ENCODE peak calls at places on chromosomes 12 and 14, in seven cellular contexts. N is NAMALWA; X is HEK293T; H is activated CD8-positive, alpha-beta memory T cell treated with anti-CD3 and anti-CD28 coated beads for 24 hours; A is NCI-H510A treated with DMSO at 0.1 percent for 48 hours; T is stimulated activated CD4-positive, alpha-beta T cell treated with anti-CD3 and anti-CD28 coated beads, TNF-alpha, amount 100 ng/mL, for 1 hour; W is GM13977. V is an unnamed sample.

GRCh38 chr12:63151061-63151897 is at the start of gene AVPR1A:
- DNase-seq in A (peak), W (no peak), N (no peak), H (peak), X (peak), T (no peak), V (no peak)

GRCh38 chr14:93114068-93114710 is 1.5 kb downstream of the ITPK1 start:
- DNase-seq in X (no peak), T (no peak), H (peak), W (peak), N (peak), A (no peak), V (peak)

GRCh38 chr14:76977793-76978730 is 50.4 kb downstream of the IRF2BPL start:
- DNase-seq in X (no peak), A (peak), T (peak), W (peak), N (peak), H (peak), V (no peak)

GRCh38 chr14:69574266-69574953 is at the start of gene CCDC177:
- DNase-seq in A (peak), H (peak), N (peak), W (peak), T (peak), X (peak), V (peak)

GRCh38 chr12:68393398-68393797 is 61.2 kb upstream of the MDM1 start:
- DNase-seq in T (no peak), H (no peak), X (no peak), N (no peak), W (no peak), A (no peak), V (peak)

GRCh38 chr14:70708717-70709570 is 67.2 kb downstream of the TTC9 start:
- DNase-seq in N (no peak), W (no peak), H (no peak), A (peak), T (no peak), X (no peak), V (no peak)

GRCh38 chr14:106556665-106557289 is 1030.4 kb downstream of the TMEM121 start:
- DNase-seq in T (peak), W (peak), X (peak), A (peak), H (peak), N (peak), V (no peak)

GRCh38 chr14:97709552-97709951 is 912.4 kb downstream of the VRK1 start:
- DNase-seq in T (no peak), H (no peak), X (no peak), N (no peak), A (no peak), W (no peak), V (no peak)

GRCh38 chr14:30331030-30331429 is 227.9 kb upstream of the G2E3 start:
- DNase-seq in H (no peak), N (no peak), T (no peak), X (no peak), A (no peak), W (no peak), V (no peak)

GRCh38 chr12:66548338-66549049 is 130.4 kb downstream of the GRIP1 start:
- DNase-seq in A (peak), X (no peak), T (no peak), N (peak), W (no peak), H (no peak), V (no peak)

GRCh38 chr14:61420326-61420725 is 98.9 kb downstream of the PRKCH start:
- DNase-seq in X (no peak), W (no peak), T (no peak), H (no peak), N (no peak), A (peak), V (peak)

GRCh38 chr14:37195327-37195726 is 2.4 kb upstream of the MIPOL1 start:
- DNase-seq in W (no peak), T (no peak), N (no peak), A (no peak), X (no peak), H (no peak), V (peak)

GRCh38 chr14:97458302-97459137 is 661.3 kb downstream of the VRK1 start:
- DNase-seq in T (peak), H (peak), N (no peak), W (no peak), A (no peak), X (no peak), V (no peak)